ENCODE peak calls at places on chromosomes 2 and 18, in seven cellular contexts. N, D, T, Q, Z, R and G are unnamed samples.

GRCh38 chr18:65018184-65018583 is 732.6 kb upstream of the CDH7 start:
- DNase-seq in N (no peak), D (no peak), T (no peak), Q (no peak), Z (no peak), R (no peak), G (no peak)

GRCh38 chr2:148132400-148132799 is 111.5 kb downstream of the MBD5 start:
- DNase-seq in N (no peak), D (peak; percentile 75), T (no peak), Q (no peak), Z (peak; percentile 14), R (no peak), G (no peak)

GRCh38 chr2:56239437-56239836 is 55.6 kb downstream of the CCDC85A start:
- DNase-seq in N (no peak), D (peak; percentile 48), T (no peak), Q (no peak), Z (peak; percentile 21), R (no peak), G (no peak)

GRCh38 chr18:54775686-54776085 is 52.6 kb upstream of the RAB27B start:
- DNase-seq in N (no peak), D (peak; percentile 95), T (no peak), Q (no peak), Z (no peak), R (no peak), G (no peak)

GRCh38 chr2:209208211-209208610 is 215.6 kb upstream of the MAP2 start:
- DNase-seq in N (no peak), D (peak; percentile 8), T (no peak), Q (peak; percentile 2), Z (no peak), R (no peak), G (no peak)

GRCh38 chr2:144503221-144503620 is 16.7 kb downstream of the ZEB2 start:
- DNase-seq in N (no peak), D (no peak), T (no peak), Q (no peak), Z (no peak), R (no peak), G (no peak)

GRCh38 chr18:75223687-75224347 is 13.2 kb downstream of the TSHZ1 start:
- DNase-seq in N (no peak), D (peak; percentile 31), T (no peak), Q (no peak), Z (no peak), R (no peak), G (no peak)

GRCh38 chr2:177881001-177881748 is 191.4 kb downstream of the PDE11A start:
- DNase-seq in N (no peak), D (peak; percentile 22), T (no peak), Q (no peak), Z (no peak), R (no peak), G (no peak)

GRCh38 chr2:190626656-190627055 is 22.2 kb upstream of the NAB1 start:
- DNase-seq in N (no peak), D (no peak), T (no peak), Q (peak; percentile 63), Z (no peak), R (no peak), G (no peak)

GRCh38 chr2:173217106-173217840 is 137.4 kb upstream of the CDCA7 start:
- DNase-seq in N (no peak), D (no peak), T (no peak), Q (no peak), Z (no peak), R (no peak), G (no peak)

GRCh38 chr18:25675123-25675850 is 323.3 kb upstream of the ZNF521 start:
- DNase-seq in N (no peak), D (no peak), T (no peak), Q (no peak), Z (no peak), R (no peak), G (no peak)

GRCh38 chr2:15142069-15142689 is 419.0 kb downstream of the NBAS start:
- DNase-seq in N (no peak), D (peak; percentile 23), T (peak; percentile 41), Q (no peak), Z (no peak), R (peak; percentile 28), G (peak; percentile 63)

GRCh38 chr2:228657807-228658402 is 476.4 kb upstream of the SPHKAP start:
- DNase-seq in N (peak; percentile 58), D (peak; percentile 74), T (no peak), Q (peak; percentile 83), Z (no peak), R (no peak), G (no peak)

GRCh38 chr2:165718811-165719210 is 75.2 kb downstream of the GALNT3 start:
- DNase-seq in N (no peak), D (no peak), T (no peak), Q (peak; percentile 27), Z (no peak), R (no peak), G (no peak)

GRCh38 chr2:160358051-160358450 is 135.6 kb downstream of the RBMS1 start:
- DNase-seq in N (no peak), D (peak; percentile 90), T (no peak), Q (no peak), Z (peak; percentile 54), R (no peak), G (no peak)

GRCh38 chr2:186629245-186629996 is 39.6 kb downstream of the ITGAV start:
- DNase-seq in N (no peak), D (no peak), T (no peak), Q (no peak), Z (no peak), R (no peak), G (no peak)

GRCh38 chr2:241351640-241352031 is 4.4 kb upstream of the FARP2 start:
- DNase-seq in N (no peak), D (no peak), T (no peak), Q (no peak), Z (no peak), R (no peak), G (no peak)

GRCh38 chr2:191189112-191189635 is 38.4 kb upstream of the STAT4 start:
- DNase-seq in N (no peak), D (no peak), T (no peak), Q (no peak), Z (no peak), R (no peak), G (no peak)

GRCh38 chr2:70596739-70597138 is 43.1 kb upstream of the TGFA start:
- DNase-seq in N (peak; percentile 16), D (peak; percentile 50), T (no peak), Q (no peak), Z (no peak), R (no peak), G (no peak)

GRCh38 chr2:71223767-71224333 is 3.1 kb downstream of the PAIP2B start:
- DNase-seq in N (peak; percentile 12), D (peak; percentile 52), T (no peak), Q (peak; percentile 96), Z (no peak), R (no peak), G (no peak)

GRCh38 chr18:35369126-35369525 is 8.0 kb downstream of the ZNF396 start:
- DNase-seq in N (no peak), D (no peak), T (no peak), Q (no peak), Z (no peak), R (no peak), G (no peak)

GRCh38 chr2:230765611-230766300 is 53.1 kb downstream of the CAB39 start:
- DNase-seq in N (no peak), D (no peak), T (no peak), Q (no peak), Z (no peak), R (no peak), G (no peak)